ENCODE peak calls at places on chromosomes 11 and 22, in four cellular contexts. K, X, G and U are unnamed samples.

GRCh38 chr11:895331-896223 is 15.0 kb downstream of the CHID1 start:
- DNase-seq in X (no peak), K (no peak), G (no peak), U (no peak)

GRCh38 chr22:38080847-38081635 is 2.9 kb downstream of the SLC16A8 start:
- DNase-seq in G (peak), X (no peak), K (no peak), U (peak)

GRCh38 chr22:28669388-28669787 is 10.3 kb downstream of the TTC28 start:
- DNase-seq in K (no peak), X (no peak), G (no peak), U (no peak)

GRCh38 chr11:86938900-86939880 is 16.0 kb downstream of the FZD4 start:
- DNase-seq in X (no peak), K (no peak), G (peak), U (peak)

GRCh38 chr11:10900686-10901415 is 43.0 kb upstream of the ZBED5 start:
- DNase-seq in X (no peak), K (no peak), G (peak), U (peak)

GRCh38 chr11:65643971-65644370 is 6.1 kb downstream of the SIPA1 start:
- DNase-seq in X (no peak), G (no peak), K (no peak), U (peak)

GRCh38 chr22:38739300-38740055 is 16.3 kb downstream of the SUN2 start:
- DNase-seq in X (no peak), G (no peak), K (no peak), U (no peak)

GRCh38 chr22:47092896-47093311 is 330.5 kb downstream of the TBC1D22A start:
- DNase-seq in G (peak), K (no peak), X (no peak), U (no peak)

GRCh38 chr11:57324154-57324885 is 432 bp downstream of the TNKS1BP1 start:
- DNase-seq in G (peak), X (no peak), K (peak), U (peak)

GRCh38 chr22:40216041-40216756 is 38.5 kb downstream of the TNRC6B start:
- DNase-seq in X (no peak), G (no peak), K (no peak), U (no peak)

GRCh38 chr11:61700221-61700620 is 20.0 kb downstream of the DAGLA start:
- DNase-seq in G (peak), K (no peak), X (no peak), U (no peak)

GRCh38 chr11:31509017-31509411 is 408 bp downstream of the IMMP1L start:
- DNase-seq in G (no peak), K (no peak), X (no peak), U (peak)

GRCh38 chr22:17235149-17235655 is 16.0 kb upstream of the ADA2 start:
- DNase-seq in K (no peak), G (no peak), X (no peak), U (no peak)

GRCh38 chr22:31343235-31344191 is 2.6 kb downstream of the PATZ1 start:
- DNase-seq in K (no peak), G (peak), X (peak), U (peak)

GRCh38 chr11:46903846-46904245 is 14.5 kb downstream of the LRP4 start:
- DNase-seq in X (no peak), K (no peak), G (no peak), U (no peak)

GRCh38 chr11:67524480-67524808 is 1.2 kb upstream of the CABP2 start:
- DNase-seq in K (no peak), G (no peak), X (no peak), U (no peak)

GRCh38 chr11:12802418-12803085 is 128.3 kb downstream of the TEAD1 start:
- DNase-seq in X (peak), K (no peak), G (peak), U (no peak)

GRCh38 chr11:82763167-82763566 is 29.5 kb upstream of the FAM181B start:
- DNase-seq in G (no peak), K (no peak), X (no peak), U (no peak)

GRCh38 chr11:123479048-123479837 is 49.2 kb downstream of the GRAMD1B start:
- DNase-seq in K (no peak), X (no peak), G (no peak), U (no peak)

GRCh38 chr11:111845256-111846028 is 25.9 kb downstream of the ALG9 start:
- DNase-seq in K (no peak), X (no peak), G (no peak), U (peak)

GRCh38 chr11:34565417-34566208 is 52.0 kb upstream of the ELF5 start:
- DNase-seq in G (no peak), X (no peak), K (no peak), U (peak)

GRCh38 chr11:94885133-94885532 is 88.2 kb downstream of the CWC15 start:
- DNase-seq in X (no peak), K (no peak), G (no peak), U (no peak)

GRCh38 chr22:39360674-39361413 is 11.1 kb downstream of the SYNGR1 start:
- DNase-seq in X (peak), K (no peak), G (no peak), U (no peak)

GRCh38 chr11:124075841-124076571 is 34.9 kb upstream of the OR10G7 start:
- DNase-seq in G (no peak), X (no peak), K (no peak), U (peak)

GRCh38 chr22:38317237-38317994 is at the start of gene CSNK1E:
- DNase-seq in G (peak), K (no peak), X (peak), U (peak)

GRCh38 chr22:29478326-29479276 is 1.4 kb upstream of the NEFH start:
- DNase-seq in G (no peak), X (no peak), K (no peak), U (peak)

GRCh38 chr11:2400069-2400760 is at the start of gene TSSC4:
- DNase-seq in G (peak), K (peak), X (peak), U (peak)
- TF ChIP-seq POLR2A in G (peak), K (no peak), X (peak), U (peak)

DNA sequence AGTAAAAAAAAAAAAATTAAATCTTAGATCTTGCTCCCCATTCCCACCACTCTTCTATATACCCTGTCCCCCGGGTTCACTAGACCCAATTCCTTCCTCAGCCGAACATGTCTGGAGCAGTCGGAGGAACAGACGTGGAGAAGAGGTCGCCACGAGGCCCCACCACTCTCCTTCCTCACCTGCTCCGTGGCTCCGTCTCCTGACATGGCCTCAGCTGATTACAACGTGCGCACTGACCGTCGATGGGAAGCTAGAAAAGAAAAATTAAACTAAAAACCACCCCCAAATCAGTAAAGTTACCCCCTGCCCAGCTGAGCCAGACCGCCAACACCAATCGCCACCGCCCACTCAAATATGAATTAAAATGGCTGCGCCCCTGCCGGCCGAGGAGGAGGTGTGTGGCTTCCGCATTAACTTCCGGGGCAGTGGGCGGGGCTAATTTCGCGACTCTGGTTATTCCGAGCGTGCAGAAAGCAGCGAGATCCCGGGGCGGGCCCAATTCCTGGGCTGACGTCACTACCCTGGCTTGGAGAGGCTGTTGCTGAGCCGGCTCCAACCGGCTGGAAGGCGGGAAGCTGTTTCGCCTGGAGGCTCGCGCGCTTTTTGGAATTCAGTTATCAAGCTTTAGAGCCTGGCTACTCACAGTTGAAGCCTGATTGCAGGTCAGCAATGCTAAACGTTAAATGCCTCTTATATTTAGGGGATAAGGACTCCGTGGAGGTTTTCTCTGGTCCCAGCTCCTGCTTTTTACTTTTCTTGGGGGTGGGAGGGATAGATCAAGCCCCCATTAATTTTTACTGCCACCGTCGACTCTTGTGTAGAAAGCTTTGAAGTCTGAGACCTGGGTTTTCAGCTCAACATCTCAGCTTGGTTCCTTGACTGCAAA is at the start of gene CSTF3:
- DNase-seq in K (peak), G (peak), X (peak), U (peak)
- TF ChIP-seq POLR2A in K (no peak), G (peak), X (peak), U (peak)

GRCh38 chr11:48001438-48002021 is 21.2 kb downstream of the PTPRJ start:
- DNase-seq in K (no peak), X (no peak), G (peak), U (no peak)
- TF ChIP-seq POLR2A in K (no peak), X (no peak), G (no peak), U (no peak)

GRCh38 chr11:18332302-18332701 is 9.9 kb downstream of the GTF2H1 start:
- DNase-seq in G (no peak), K (no peak), X (no peak), U (no peak)
- TF ChIP-seq POLR2A in G (no peak), K (no peak), X (no peak), U (no peak)

GRCh38 chr11:64566915-64567882 is 23.8 kb upstream of the SLC22A12 start:
- DNase-seq in G (no peak), X (no peak), K (no peak), U (no peak)

GRCh38 chr11:64564947-64565889 is 25.8 kb upstream of the SLC22A12 start:
- DNase-seq in G (no peak), X (no peak), K (no peak), U (no peak)

GRCh38 chr11:64568041-64568571 is 22.9 kb upstream of the SLC22A12 start:
- DNase-seq in G (no peak), K (no peak), X (no peak), U (no peak)

GRCh38 chr11:64564419-64564818 is 26.6 kb upstream of the SLC22A12 start:
- DNase-seq in G (no peak), K (no peak), X (no peak), U (no peak)

GRCh38 chr11:64566042-64566914 is 24.7 kb upstream of the SLC22A12 start:
- DNase-seq in X (no peak), K (no peak), G (peak), U (no peak)
- TF ChIP-seq POLR2A in X (no peak), K (no peak), G (no peak), U (no peak)

GRCh38 chr22:36156515-36157419 is 3.8 kb downstream of the APOL3 start:
- DNase-seq in K (peak), X (peak), G (peak), U (peak)
- TF ChIP-seq POLR2A in K (no peak), X (no peak), G (no peak), U (no peak)

GRCh38 chr11:120283124-120283523 is 42.0 kb upstream of the TLCD5 start:
- DNase-seq in X (no peak), G (no peak), K (no peak), U (no peak)
- TF ChIP-seq POLR2A in X (no peak), G (no peak), K (no peak), U (no peak)

DNA sequence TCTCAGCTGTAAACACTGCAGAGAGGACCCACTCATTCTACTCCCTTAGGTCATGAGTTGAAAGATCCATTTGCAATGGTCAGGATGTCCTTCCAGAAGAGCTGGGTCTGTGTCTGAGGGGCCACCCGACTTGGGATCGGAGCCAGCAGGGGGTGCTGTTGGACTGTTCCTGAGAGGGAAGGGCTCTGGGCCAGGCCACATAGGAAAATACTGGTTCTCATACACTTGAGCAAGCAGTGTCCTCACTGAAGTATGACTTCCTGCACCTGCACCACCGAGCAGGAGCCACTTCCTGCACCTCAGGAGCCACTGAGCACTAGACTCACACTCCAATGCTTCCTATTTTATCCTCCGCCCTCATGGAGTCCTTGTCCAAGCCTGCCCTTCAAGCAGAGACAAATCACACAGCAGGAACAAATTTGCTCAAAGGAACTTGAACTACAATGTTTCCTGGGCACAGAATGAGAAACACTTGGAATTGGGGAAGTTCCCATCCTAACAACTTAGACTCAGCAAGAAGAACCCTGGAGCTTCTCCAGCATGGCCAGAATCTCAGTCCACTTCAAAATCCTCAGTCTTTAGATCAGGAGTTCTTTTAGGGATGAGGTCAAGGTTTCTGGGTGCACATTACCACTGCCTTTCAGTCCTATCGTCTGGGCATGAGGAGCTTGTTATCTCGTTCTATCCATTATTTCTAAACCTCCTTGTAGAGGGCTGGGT is 36.6 kb upstream of the VPREB1 start:
- DNase-seq in G (peak), X (no peak), K (no peak), U (peak)
- TF ChIP-seq POLR2A in G (no peak), X (no peak), K (no peak), U (no peak)

GRCh38 chr11:72826942-72827480 is 12.8 kb downstream of the ATG16L2 start:
- DNase-seq in X (no peak), G (no peak), K (no peak), U (no peak)

GRCh38 chr11:72828081-72828567 is 13.9 kb downstream of the ATG16L2 start:
- DNase-seq in K (no peak), G (peak), X (no peak), U (no peak)

GRCh38 chr11:72824811-72825505 is 10.7 kb downstream of the ATG16L2 start:
- DNase-seq in X (no peak), K (no peak), G (no peak), U (no peak)

GRCh38 chr11:72825661-72826060 is 11.4 kb downstream of the ATG16L2 start:
- DNase-seq in K (no peak), X (no peak), G (no peak), U (no peak)

DNA sequence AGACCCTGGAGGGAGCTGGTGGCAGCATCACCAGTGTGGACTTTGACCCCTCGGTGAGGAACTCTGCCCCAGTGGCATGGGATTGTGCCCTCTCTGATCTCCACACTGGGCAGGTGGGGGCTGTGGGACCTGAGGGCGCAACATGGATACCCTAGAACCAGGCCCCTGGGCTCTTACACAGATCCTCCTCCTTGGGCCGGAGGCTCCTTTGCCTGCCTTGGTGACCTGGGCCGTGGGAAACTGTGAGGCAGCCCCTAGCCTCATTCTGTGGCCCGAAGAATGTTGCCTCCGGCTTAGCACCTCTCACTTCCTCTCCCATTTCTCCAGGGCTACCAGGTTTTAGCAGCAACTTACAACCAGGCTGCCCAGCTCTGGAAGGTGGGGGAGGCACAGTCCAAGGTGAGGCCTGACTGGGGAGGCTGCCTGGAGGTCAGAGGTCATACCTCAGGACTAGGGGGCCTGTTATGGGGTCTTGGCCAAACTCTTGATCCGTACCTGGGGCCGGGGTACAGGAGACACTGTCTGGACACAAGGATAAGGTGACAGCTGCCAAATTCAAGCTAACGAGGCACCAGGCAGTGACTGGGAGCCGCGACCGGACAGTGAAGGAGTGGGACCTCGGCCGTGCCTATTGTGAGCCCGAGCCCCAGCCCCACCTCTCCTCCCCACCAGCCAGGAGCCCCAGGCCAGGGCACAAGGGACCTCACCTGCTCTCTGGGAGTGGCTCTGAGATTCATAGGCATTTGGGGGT is 12.2 kb downstream of the ATG16L2 start:
- DNase-seq in K (no peak), G (no peak), X (no peak), U (no peak)
- TF ChIP-seq POLR2A in K (no peak), G (no peak), X (no peak), U (no peak)

DNA sequence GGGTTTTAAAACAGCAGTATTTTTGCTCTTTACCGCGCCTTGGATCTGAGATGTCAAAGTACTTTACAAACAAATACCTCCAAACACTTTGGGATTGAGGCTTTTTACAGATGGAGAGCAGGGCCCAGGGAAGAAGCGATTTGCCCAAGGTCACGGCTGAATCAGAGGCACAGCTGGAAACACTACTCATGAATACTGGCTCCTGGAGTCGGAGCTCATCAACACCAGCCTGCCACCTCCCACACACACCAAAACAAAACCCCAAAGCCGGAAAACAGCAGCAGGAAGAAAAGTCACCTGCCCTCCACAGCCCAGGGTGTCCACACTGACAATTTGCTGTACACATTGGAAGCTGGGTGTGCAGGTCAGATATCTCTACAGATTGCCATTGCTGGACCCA is 339.4 kb downstream of the CADM1 start:
- DNase-seq in G (no peak), X (no peak), K (no peak), U (no peak)
- TF ChIP-seq POLR2A in G (no peak), X (no peak), K (no peak), U (no peak)